ENCODE peak calls at places on chromosomes 1 and 21, in seven cellular contexts. O is H9, R is mesenchymal stem cell, W is IMR-90, B is neuronal stem cell, F is mesendoderm, D is H1. V is an unnamed sample.

GRCh38 chr1:47795102-47795501 is 202.1 kb downstream of the TRABD2B start:
- DNase-seq in O (no peak), R (no peak), W (no peak), B (no peak), F (no peak), D (no peak), V (no peak)

GRCh38 chr1:219478811-219479210 is 134.1 kb downstream of the ZC3H11B start:
- DNase-seq in O (no peak), R (no peak), W (no peak), B (no peak), F (no peak), D (no peak), V (no peak)

GRCh38 chr1:50667710-50668356 is 244.6 kb upstream of the DMRTA2 start:
- DNase-seq in O (no peak), R (no peak), W (peak; percentile 34), B (no peak), F (no peak), D (no peak), V (no peak)

GRCh38 chr1:161772397-161772796 is 6.3 kb downstream of the ATF6 start:
- DNase-seq in O (no peak), R (peak; percentile 28), W (no peak), B (no peak), F (no peak), D (no peak), V (no peak)

GRCh38 chr1:214446772-214447556 is 104.4 kb downstream of the PTPN14 start:
- DNase-seq in O (peak; percentile 92), R (peak; percentile 93), W (peak; percentile 93), B (no peak), F (peak; percentile 100), D (peak; percentile 62), V (peak; percentile 95)

GRCh38 chr1:230291731-230292620 is 134.2 kb downstream of the PGBD5 start:
- DNase-seq in O (no peak), R (no peak), W (no peak), B (no peak), F (peak; percentile 11), D (no peak), V (no peak)

GRCh38 chr1:167722152-167722869 is 529 bp downstream of the MPZL1 start:
- DNase-seq in O (peak; percentile 55), R (peak; percentile 60), W (peak; percentile 19), B (peak; percentile 58), F (peak; percentile 63), D (no peak), V (no peak)

GRCh38 chr1:119209943-119210342 is 69.5 kb upstream of the WARS2 start:
- DNase-seq in O (no peak), R (no peak), W (no peak), B (no peak), F (no peak), D (no peak), V (no peak)

GRCh38 chr21:37060296-37060695 is 12.6 kb downstream of the PIGP start:
- DNase-seq in O (peak; percentile 76), R (peak; percentile 99), W (peak; percentile 98), B (no peak), F (peak; percentile 92), D (no peak), V (peak; percentile 41)

GRCh38 chr1:3359346-3360157 is 94.9 kb upstream of the ARHGEF16 start:
- DNase-seq in O (no peak), R (no peak), W (no peak), B (no peak), F (no peak), D (no peak), V (no peak)

GRCh38 chr21:35619184-35619583 is 441.1 kb downstream of the SETD4 start:
- DNase-seq in O (no peak), R (peak; percentile 71), W (peak; percentile 93), B (no peak), F (peak; percentile 51), D (no peak), V (peak; percentile 86)

GRCh38 chr1:21823980-21824702 is 12.1 kb downstream of the LDLRAD2 start:
- DNase-seq in O (no peak), R (no peak), W (no peak), B (no peak), F (no peak), D (peak; percentile 44), V (no peak)

GRCh38 chr1:26582836-26583460 is 53.4 kb downstream of the RPS6KA1 start:
- DNase-seq in O (no peak), R (peak; percentile 30), W (peak; percentile 76), B (no peak), F (no peak), D (no peak), V (no peak)

GRCh38 chr1:228691926-228692325 is 43.4 kb upstream of the RHOU start:
- DNase-seq in O (no peak), R (peak; percentile 39), W (peak; percentile 33), B (no peak), F (peak; percentile 69), D (no peak), V (peak; percentile 87)

GRCh38 chr1:40830419-40830943 is 31.7 kb downstream of the CITED4 start:
- DNase-seq in O (no peak), R (no peak), W (no peak), B (no peak), F (no peak), D (no peak), V (no peak)

GRCh38 chr21:18529253-18529652 is 125.7 kb upstream of the TMPRSS15 start:
- DNase-seq in O (no peak), R (peak; percentile 43), W (no peak), B (no peak), F (no peak), D (no peak), V (no peak)

GRCh38 chr21:25626752-25627151 is 12.3 kb upstream of the JAM2 start:
- DNase-seq in O (no peak), R (no peak), W (no peak), B (no peak), F (no peak), D (no peak), V (peak; percentile 87)

GRCh38 chr1:38452246-38452645 is 405.7 kb upstream of the POU3F1 start:
- DNase-seq in O (no peak), R (no peak), W (no peak), B (no peak), F (no peak), D (peak; percentile 41), V (no peak)

GRCh38 chr1:180204231-180204630 is 25.8 kb upstream of the LHX4 start:
- DNase-seq in O (no peak), R (no peak), W (no peak), B (no peak), F (no peak), D (no peak), V (peak; percentile 41)
- H2BK120ac ChIP-seq in O (no peak overlapping the region), R (no peak overlapping the region), W (no peak overlapping the region), B (no peak overlapping the region), F (no peak overlapping the region), D (no peak overlapping the region), V (no peak overlapping the region)

GRCh38 chr1:93081716-93082115 is 2.6 kb downstream of the MTF2 start:
- DNase-seq in O (no peak), R (peak; percentile 84), W (peak; percentile 88), B (no peak), F (no peak), D (no peak), V (peak; percentile 2)

GRCh38 chr1:93082313-93082712 is 3.2 kb downstream of the MTF2 start:
- DNase-seq in O (no peak), R (no peak), W (no peak), B (no peak), F (no peak), D (no peak), V (no peak)

GRCh38 chr1:93080424-93080823 is 1.3 kb downstream of the MTF2 start:
- DNase-seq in O (no peak), R (peak; percentile 76), W (peak; percentile 83), B (no peak), F (peak; percentile 80), D (no peak), V (peak; percentile 55)

GRCh38 chr1:93087532-93087931 is 8.4 kb downstream of the MTF2 start:
- DNase-seq in O (no peak), R (no peak), W (no peak), B (no peak), F (no peak), D (no peak), V (no peak)

DNA sequence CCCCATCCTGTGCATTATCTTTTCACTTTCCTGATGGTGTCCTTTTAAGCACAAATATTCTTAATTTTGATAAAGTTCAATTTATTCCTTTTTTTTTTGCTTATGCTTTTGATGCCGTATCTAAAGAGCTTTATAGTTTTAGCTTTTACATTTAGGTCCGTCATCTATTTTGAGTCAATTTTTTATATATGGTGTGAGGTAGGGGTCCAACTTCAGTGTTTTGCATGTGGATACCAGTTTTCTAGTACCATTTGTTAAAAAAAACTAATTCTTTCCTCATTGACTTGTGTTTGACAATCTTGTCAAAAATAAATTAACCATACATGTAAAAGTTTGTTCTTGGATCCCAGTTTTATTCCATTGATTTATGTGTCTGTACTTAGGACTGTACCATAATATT is 4.9 kb downstream of the MTF2 start:
- DNase-seq in O (no peak), R (no peak), W (no peak), B (no peak), F (no peak), D (no peak), V (no peak)
- H3K4me1 ChIP-seq in O (no peaks in the 10 kb centered on the region), R (peaks cover 5% of the 10 kb centered on the region), W (no peaks in the 10 kb centered on the region), B (peaks cover 3% of the 10 kb centered on the region), F (no peaks in the 10 kb centered on the region), D (peaks cover 7% of the 10 kb centered on the region), V (no peaks in the 10 kb centered on the region)

GRCh38 chr1:150288382-150288781 is 5.3 kb upstream of the MRPS21 start:
- DNase-seq in O (no peak), R (no peak), W (no peak), B (no peak), F (no peak), D (no peak), V (no peak)

GRCh38 chr1:150293433-150294253 is at the start of gene MRPS21:
- DNase-seq in O (peak; percentile 95), R (peak; percentile 90), W (peak; percentile 89), B (peak; percentile 78), F (peak; percentile 99), D (peak; percentile 88), V (peak; percentile 96)

GRCh38 chr1:150283260-150283659 is 906 bp downstream of the CIART start:
- DNase-seq in O (no peak), R (no peak), W (no peak), B (no peak), F (no peak), D (no peak), V (no peak)

DNA sequence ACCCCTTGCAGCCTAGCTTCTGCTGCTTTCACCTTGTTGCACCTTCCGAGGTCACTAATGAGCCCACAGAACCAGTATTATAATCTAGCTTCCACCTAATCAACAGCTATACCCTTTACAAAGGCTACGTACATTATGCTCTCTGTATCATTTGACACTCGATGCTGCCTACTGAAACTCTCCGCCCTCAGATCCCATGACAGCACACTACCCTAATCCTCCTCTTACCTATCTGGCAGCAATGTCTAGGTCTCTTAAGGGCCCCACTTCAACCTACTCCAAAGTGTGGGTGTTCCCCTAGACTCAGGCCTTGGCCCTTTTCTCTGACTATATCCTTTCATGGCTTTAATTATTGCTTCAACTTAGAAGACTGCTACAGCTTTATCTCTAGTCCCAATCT is 4.8 kb upstream of the MRPS21 start:
- DNase-seq in O (no peak), R (no peak), W (no peak), B (no peak), F (no peak), D (no peak), V (no peak)
- H2BK120ac ChIP-seq in O (no peak overlapping the region), R (no peak overlapping the region), W (no peak overlapping the region), B (no peak overlapping the region), F (no peak overlapping the region), D (no peak overlapping the region), V (no peak overlapping the region)

DNA sequence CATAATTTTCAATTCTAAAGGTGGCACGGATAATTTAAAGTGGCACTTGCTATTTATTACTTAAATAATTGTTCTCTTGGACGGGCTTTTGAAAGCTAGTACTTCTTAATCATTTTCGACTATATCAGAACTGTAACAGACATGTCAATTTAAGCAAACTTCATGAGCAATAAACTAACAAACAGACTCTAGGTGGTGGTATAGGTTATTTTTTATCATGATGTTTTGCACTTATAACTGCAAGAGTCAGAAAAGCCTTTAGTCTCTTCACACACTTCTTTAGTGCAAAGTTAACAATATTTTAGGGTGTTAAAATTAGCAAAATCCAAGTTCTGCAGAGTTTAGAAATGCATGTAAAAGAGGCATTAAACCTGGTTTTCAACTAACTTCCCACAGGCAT is 2.2 kb downstream of the NRIP1 start:
- DNase-seq in O (no peak), R (peak; percentile 13), W (no peak), B (no peak), F (no peak), D (no peak), V (no peak)
- H3K4me1 ChIP-seq in O (peaks cover 2% of the 10 kb centered on the region), R (no peaks in the 10 kb centered on the region), W (no peaks in the 10 kb centered on the region), B (peaks cover 20% of the 10 kb centered on the region), F (peaks cover 14% of the 10 kb centered on the region), D (peaks cover 5% of the 10 kb centered on the region), V (no peaks in the 10 kb centered on the region)